ENCODE peak calls at places on chromosomes 11 and 22, in seven cellular contexts. B is adrenal gland, L is psoas muscle, M is cardiac muscle cell, K is stomach, X is A673, P is fibroblast of mammary gland. Q is an unnamed sample.

GRCh38 chr11:5550440-5551095 is 2.2 kb upstream of the OR52H1 start:
- DNase-seq in B (no peak), K (no peak), M (peak), P (peak), X (no peak), L (no peak), Q (peak)

GRCh38 chr11:115941044-115941443 is 436.8 kb upstream of the CADM1 start:
- DNase-seq in M (no peak), L (no peak), P (no peak), X (no peak), B (no peak), K (no peak), Q (no peak)

GRCh38 chr11:106723071-106723470 is 295.2 kb downstream of the GUCY1A2 start:
- DNase-seq in P (no peak), L (no peak), M (no peak), K (no peak), B (no peak), X (no peak), Q (no peak)

GRCh38 chr11:73872746-73873412 is 3.8 kb downstream of the COA4 start:
- DNase-seq in X (no peak), B (no peak), P (no peak), L (no peak), K (no peak), M (no peak), Q (no peak)

GRCh38 chr22:25452116-25452700 is 112.3 kb upstream of the GRK3 start:
- DNase-seq in X (no peak), L (no peak), K (no peak), P (peak), M (peak), B (no peak), Q (peak)

GRCh38 chr22:29762263-29762662 is 4.5 kb downstream of the ZMAT5 start:
- DNase-seq in B (no peak), M (no peak), X (no peak), L (no peak), K (no peak), P (no peak), Q (no peak)

GRCh38 chr11:77467993-77468392 is 5.9 kb downstream of the PAK1 start:
- DNase-seq in B (no peak), X (peak), M (peak), L (no peak), K (no peak), P (peak), Q (peak)

GRCh38 chr11:17546240-17546639 is 819 bp upstream of the OTOG start:
- DNase-seq in K (no peak), X (no peak), B (no peak), L (no peak), M (no peak), P (no peak), Q (no peak)

GRCh38 chr11:74018331-74019005 is 9.6 kb upstream of the UCP3 start:
- DNase-seq in B (peak), P (peak), X (no peak), K (peak), L (peak), M (peak), Q (peak)

GRCh38 chr11:27717377-27717776 is 17.1 kb upstream of the BDNF start:
- DNase-seq in K (no peak), L (no peak), X (no peak), M (peak), P (peak), B (no peak), Q (no peak)

GRCh38 chr11:28448186-28448585 is 340.0 kb downstream of the METTL15 start:
- DNase-seq in B (no peak), X (no peak), M (no peak), K (no peak), P (no peak), L (no peak), Q (peak)

GRCh38 chr11:70111269-70112016 is 33.3 kb downstream of the ANO1 start:
- DNase-seq in K (peak), B (no peak), X (peak), P (no peak), L (peak), M (peak), Q (peak)

GRCh38 chr11:11148104-11148509 is 204.9 kb downstream of the CSNK2A3 start:
- DNase-seq in M (peak), L (peak), P (peak), K (no peak), B (no peak), X (peak), Q (peak)

GRCh38 chr11:120169981-120170698 is 32.2 kb upstream of the TRIM29 start:
- DNase-seq in X (no peak), K (no peak), L (no peak), B (no peak), M (no peak), P (no peak), Q (no peak)

GRCh38 chr11:120170741-120171261 is 32.9 kb upstream of the TRIM29 start:
- DNase-seq in B (no peak), P (no peak), L (no peak), X (no peak), K (no peak), M (no peak), Q (no peak)

GRCh38 chr11:120167659-120168058 is 29.7 kb upstream of the TRIM29 start:
- DNase-seq in K (no peak), L (no peak), M (no peak), B (no peak), X (no peak), P (no peak), Q (no peak)

GRCh38 chr11:120168108-120168959 is 30.4 kb upstream of the TRIM29 start:
- DNase-seq in L (no peak), B (no peak), X (no peak), K (no peak), M (no peak), P (peak), Q (no peak)

DNA sequence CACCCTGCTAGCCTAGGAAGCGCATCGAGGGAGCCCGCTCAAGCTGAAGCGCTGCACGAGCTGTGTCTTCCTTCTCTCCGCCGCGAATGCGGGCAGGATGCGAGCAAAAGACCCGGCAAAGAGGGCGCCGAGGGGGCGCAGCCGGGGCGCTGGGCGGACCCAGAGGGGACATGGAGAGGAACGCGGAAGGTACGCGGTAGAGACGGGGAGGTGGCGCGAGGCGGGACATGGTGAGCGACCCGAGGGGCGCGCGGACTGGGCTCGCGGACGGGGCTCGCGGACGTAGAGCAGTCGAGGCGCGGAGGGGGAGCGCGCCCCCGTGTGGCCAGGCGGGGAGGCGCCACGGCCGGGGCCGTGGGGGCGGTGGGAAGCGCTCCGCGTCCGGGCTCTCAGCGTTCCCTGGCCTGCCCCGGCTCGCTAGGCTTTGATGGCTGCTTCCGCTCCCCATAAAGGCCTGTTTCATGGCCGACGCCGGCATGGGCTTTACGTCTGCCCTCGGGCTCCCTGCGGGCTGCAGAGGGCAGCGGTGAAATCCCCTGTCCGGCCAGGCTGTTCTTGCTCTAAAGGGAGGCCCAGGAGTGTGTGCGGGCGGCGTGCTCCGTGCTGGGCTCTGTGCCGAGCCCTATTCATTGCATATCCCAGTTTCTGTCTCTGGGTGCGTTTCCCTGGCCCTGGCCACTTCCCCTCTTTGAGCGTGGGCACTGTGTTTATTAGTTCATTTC is 31.2 kb upstream of the TRIM29 start:
- DNase-seq in L (peak), X (peak), M (peak), K (peak), B (peak), P (peak), Q (peak)
- TF ChIP-seq CTCF in L (peak), X (peak), M (peak), K (peak), B (peak), P (no peak), Q (peak)

GRCh38 chr22:28002181-28002700 is 83.2 kb upstream of the PITPNB start:
- DNase-seq in M (peak), B (no peak), L (no peak), K (no peak), P (peak), X (no peak), Q (peak)

GRCh38 chr22:28001171-28001835 is 82.2 kb upstream of the PITPNB start:
- DNase-seq in B (no peak), P (no peak), L (peak), X (no peak), K (no peak), M (no peak), Q (no peak)

GRCh38 chr22:27999876-28000275 is 80.8 kb upstream of the PITPNB start:
- DNase-seq in P (no peak), K (no peak), B (no peak), M (no peak), X (no peak), L (no peak), Q (no peak)

GRCh38 chr22:27998511-27999410 is 79.7 kb upstream of the PITPNB start:
- DNase-seq in X (no peak), L (peak), M (no peak), B (no peak), K (no peak), P (no peak), Q (no peak)

GRCh38 chr22:28000361-28000760 is 81.3 kb upstream of the PITPNB start:
- DNase-seq in K (no peak), P (no peak), M (no peak), B (no peak), X (no peak), L (peak), Q (no peak)
- H3K4me3 ChIP-seq in K (no peak), P (no peak), M (no peak), B (no peak), X (no peak), L (no peak), Q (no peak)

DNA sequence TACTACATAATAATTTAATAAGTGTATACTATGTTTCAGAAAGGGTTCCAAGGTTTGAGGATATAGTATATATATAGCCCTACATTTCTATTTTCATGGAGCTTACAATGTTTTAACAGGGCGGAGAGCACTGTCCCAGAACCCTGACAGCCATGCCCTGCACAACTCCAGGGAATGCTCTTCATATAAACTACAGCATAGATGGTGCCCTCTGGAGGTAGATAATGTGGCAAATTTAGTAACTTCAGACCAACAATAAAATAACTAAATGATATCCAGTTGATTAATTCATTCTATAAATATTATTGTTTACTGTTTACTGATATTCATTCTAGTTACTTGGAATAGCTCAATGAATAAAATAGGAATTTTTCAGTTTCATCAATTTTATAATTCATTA is 693.7 kb upstream of the CCDC179 start:
- DNase-seq in X (no peak), L (no peak), B (no peak), K (no peak), P (peak), M (no peak), Q (no peak)
- TF ChIP-seq CTCF in X (no peak), L (no peak), B (no peak), K (no peak), P (peak), M (no peak), Q (peak)

GRCh38 chr11:1484716-1485503 is 1.7 kb downstream of the MOB2 start:
- DNase-seq in M (no peak), P (no peak), X (no peak), L (peak), B (no peak), K (no peak), Q (no peak)

GRCh38 chr11:1485504-1485885 is 1.1 kb downstream of the MOB2 start:
- DNase-seq in K (no peak), X (no peak), M (no peak), P (no peak), B (no peak), L (peak), Q (no peak)

GRCh38 chr11:1487851-1488574 is 1.4 kb upstream of the MOB2 start:
- DNase-seq in M (no peak), L (peak), P (no peak), B (no peak), K (peak), X (no peak), Q (no peak)

GRCh38 chr11:1487091-1487850 is 692 bp upstream of the MOB2 start:
- DNase-seq in L (peak), K (no peak), X (no peak), M (no peak), B (no peak), P (no peak), Q (no peak)

DNA sequence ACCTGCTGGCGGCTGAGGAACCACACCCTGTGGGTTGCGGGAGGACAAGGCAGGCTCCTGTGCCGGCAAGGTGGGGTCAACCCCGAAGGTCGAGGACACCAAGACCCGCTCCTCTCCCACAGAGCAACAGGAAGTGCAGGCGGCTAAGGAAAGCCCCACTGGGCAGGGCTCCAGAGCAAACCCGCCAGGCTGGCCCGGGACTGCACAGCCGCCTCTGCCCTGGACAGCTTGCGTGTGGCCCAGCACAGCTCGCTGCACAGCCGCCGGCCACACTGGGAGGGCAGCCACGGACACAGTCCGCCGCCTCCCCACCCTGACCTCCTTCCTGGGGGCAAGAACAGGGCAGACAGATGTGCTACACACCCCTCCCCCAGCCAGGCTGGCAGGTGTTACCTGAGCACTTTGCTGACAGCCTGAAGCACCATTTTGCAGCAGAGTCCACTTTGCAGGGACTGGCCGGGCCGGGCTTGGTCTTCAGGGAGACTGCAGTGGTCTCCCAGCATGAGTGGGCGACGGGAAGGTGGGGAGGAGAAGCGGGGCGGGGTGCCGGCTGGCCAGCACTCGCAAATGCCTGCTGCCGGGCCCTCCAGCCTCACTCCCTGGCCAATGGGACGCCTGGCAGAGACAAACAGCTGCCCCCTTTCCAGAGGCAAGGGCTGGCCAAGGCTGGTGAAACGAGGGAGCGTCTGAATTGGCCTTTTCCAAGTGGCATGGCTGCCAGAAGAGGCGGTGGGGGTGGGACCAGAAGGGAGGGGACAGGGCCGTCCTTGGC is at the start of gene MOB2:
- DNase-seq in B (no peak), L (peak), X (no peak), M (peak), P (no peak), K (peak), Q (no peak)
- H3K4me3 ChIP-seq in B (peak), L (peak), X (no peak), M (no peak), P (no peak), K (peak), Q (no peak)

DNA sequence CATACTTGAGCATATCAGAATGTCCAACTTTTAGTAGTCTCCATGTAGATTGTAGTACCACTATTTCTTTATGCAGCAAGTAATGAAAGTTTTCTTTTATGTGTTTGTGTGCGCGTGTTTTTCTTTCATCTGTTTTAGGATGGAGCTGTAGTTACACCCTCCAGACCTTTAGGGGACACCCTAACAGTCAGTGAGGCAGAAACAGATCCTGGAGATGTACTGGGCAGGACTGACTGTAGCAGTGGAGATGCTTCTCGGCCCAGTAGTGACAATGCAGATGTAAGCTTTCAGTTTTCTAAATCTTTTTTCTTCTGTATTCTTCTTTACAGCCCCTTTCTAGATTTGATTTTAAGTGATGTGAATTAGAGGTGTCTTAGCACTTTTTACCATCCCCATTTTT is 79.9 kb upstream of the GRIK4 start:
- DNase-seq in L (no peak), B (no peak), K (no peak), X (peak), M (peak), P (peak), Q (peak)
- TF ChIP-seq CTCF in L (peak), B (peak), K (no peak), X (peak), M (peak), P (peak), Q (peak)

GRCh38 chr11:20109731-20110445 is 50.4 kb downstream of the DBX1 start:
- DNase-seq in X (no peak), M (no peak), L (no peak), B (no peak), P (peak), K (no peak), Q (no peak)

GRCh38 chr11:20111871-20112270 is 48.4 kb downstream of the DBX1 start:
- DNase-seq in B (no peak), L (no peak), P (no peak), X (no peak), M (no peak), K (no peak), Q (peak)

GRCh38 chr11:20113147-20113435 is 47.2 kb downstream of the DBX1 start:
- DNase-seq in M (no peak), K (no peak), B (no peak), X (no peak), L (no peak), P (no peak), Q (no peak)

GRCh38 chr11:20112291-20113146 is 47.8 kb downstream of the DBX1 start:
- DNase-seq in K (peak), B (peak), L (peak), P (peak), X (peak), M (peak), Q (peak)

DNA sequence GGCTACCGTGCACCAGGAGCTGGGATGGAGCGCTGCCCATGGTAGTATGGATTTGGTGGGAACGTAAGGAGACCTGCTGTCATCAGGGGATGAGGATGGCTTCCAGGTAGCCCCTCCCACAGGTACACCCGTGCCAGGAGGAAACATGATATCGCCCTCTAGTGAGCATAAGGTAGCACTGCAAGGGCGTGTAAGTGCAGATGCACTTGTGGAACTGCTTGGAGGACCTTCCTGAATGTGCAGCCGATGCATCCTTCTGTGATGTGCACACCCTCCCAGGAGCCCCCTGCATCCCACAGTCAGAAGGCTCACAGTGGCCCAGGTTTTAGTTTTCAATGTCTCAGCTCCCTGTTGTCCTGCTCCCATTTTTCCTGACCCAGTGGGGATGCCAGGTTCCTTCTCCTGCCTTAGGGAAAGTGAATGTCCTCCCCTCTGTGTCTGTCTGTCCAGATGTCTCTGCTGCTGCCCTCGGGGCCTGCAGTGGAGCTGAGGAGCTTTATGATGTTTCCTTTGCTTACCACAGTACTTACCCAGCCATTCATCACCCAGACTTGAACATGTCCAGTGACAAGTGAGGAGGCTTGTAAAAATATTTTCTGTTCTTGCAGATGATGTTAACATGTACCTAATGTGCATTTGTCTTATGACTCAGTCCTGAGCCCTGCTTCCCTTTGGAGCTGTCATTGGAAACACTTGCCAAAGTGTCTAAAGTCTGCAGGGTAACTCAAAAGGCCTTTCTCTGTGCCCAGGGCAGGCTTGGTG is 49.2 kb downstream of the DBX1 start:
- DNase-seq in L (no peak), K (peak), M (peak), P (peak), B (peak), X (peak), Q (peak)
- H3K4me3 ChIP-seq in L (no peak), K (no peak), M (no peak), P (no peak), B (no peak), X (no peak), Q (no peak)

GRCh38 chr11:88434333-88434976 is 96.9 kb upstream of the CTSC start:
- DNase-seq in B (no peak), X (no peak), K (no peak), M (no peak), P (no peak), L (no peak), Q (no peak)
- TF ChIP-seq CTCF in B (no peak), X (no peak), K (no peak), M (no peak), P (no peak), L (no peak), Q (no peak)

Q was measured in AG10803.